ENCODE peak calls at places on chromosomes 6 and 20, in five cellular contexts. One of them, this sample, is unnamed.

GRCh38 chr20:5973172-5973571 is 22.7 kb downstream of the MCM8 start:
- DNase-seq in neural progenitor cell: no peak
- DNase-seq in SK-N-SH: no peak
- DNase-seq in OCI-LY7: no peak
- DNase-seq in HCT116: no peak
- DNase-seq in this sample: peak

GRCh38 chr6:48777411-48777810 is 666.4 kb upstream of the PTCHD4 start:
- DNase-seq in neural progenitor cell: no peak
- DNase-seq in SK-N-SH: no peak
- DNase-seq in OCI-LY7: no peak
- DNase-seq in HCT116: no peak
- DNase-seq in this sample: no peak

GRCh38 chr6:4395386-4395785 is 260.0 kb upstream of the ECI2 start:
- DNase-seq in neural progenitor cell: no peak
- DNase-seq in SK-N-SH: no peak
- DNase-seq in OCI-LY7: no peak
- DNase-seq in HCT116: no peak
- DNase-seq in this sample: no peak

GRCh38 chr20:58471161-58471834 is 43.9 kb downstream of the APCDD1L start:
- DNase-seq in neural progenitor cell: no peak
- DNase-seq in SK-N-SH: peak
- DNase-seq in OCI-LY7: no peak
- DNase-seq in HCT116: no peak
- DNase-seq in this sample: peak

GRCh38 chr6:111721677-111722219 is 116.1 kb upstream of the TRAF3IP2 start:
- DNase-seq in neural progenitor cell: peak
- DNase-seq in SK-N-SH: peak
- DNase-seq in OCI-LY7: peak
- DNase-seq in HCT116: peak
- DNase-seq in this sample: peak

GRCh38 chr20:57258055-57258454 is 8.4 kb downstream of the BMP7 start:
- DNase-seq in neural progenitor cell: peak
- DNase-seq in SK-N-SH: no peak
- DNase-seq in OCI-LY7: peak
- DNase-seq in HCT116: no peak
- DNase-seq in this sample: no peak

GRCh38 chr6:116210750-116211425 is 43.0 kb downstream of the TSPYL4 start:
- DNase-seq in neural progenitor cell: no peak
- DNase-seq in SK-N-SH: no peak
- DNase-seq in OCI-LY7: no peak
- DNase-seq in HCT116: no peak
- DNase-seq in this sample: peak

GRCh38 chr20:31684153-31685003 is 38.3 kb downstream of the BCL2L1 start:
- DNase-seq in neural progenitor cell: no peak
- DNase-seq in SK-N-SH: no peak
- DNase-seq in OCI-LY7: peak
- DNase-seq in HCT116: no peak
- DNase-seq in this sample: no peak

GRCh38 chr6:145480024-145480423 is 255.3 kb downstream of the EPM2A start:
- DNase-seq in neural progenitor cell: no peak
- DNase-seq in SK-N-SH: no peak
- DNase-seq in OCI-LY7: no peak
- DNase-seq in HCT116: no peak
- DNase-seq in this sample: no peak

GRCh38 chr6:154478691-154479090 is 31.8 kb downstream of the CNKSR3 start:
- DNase-seq in neural progenitor cell: no peak
- DNase-seq in SK-N-SH: no peak
- DNase-seq in OCI-LY7: no peak
- DNase-seq in HCT116: no peak
- DNase-seq in this sample: peak

GRCh38 chr6:12175626-12176025 is 114.5 kb upstream of the EDN1 start:
- DNase-seq in neural progenitor cell: no peak
- DNase-seq in SK-N-SH: no peak
- DNase-seq in OCI-LY7: no peak
- DNase-seq in HCT116: no peak
- DNase-seq in this sample: no peak

GRCh38 chr20:63681609-63682142 is 14.8 kb upstream of the TNFRSF6B start:
- DNase-seq in neural progenitor cell: no peak
- DNase-seq in SK-N-SH: no peak
- DNase-seq in OCI-LY7: no peak
- DNase-seq in HCT116: no peak
- DNase-seq in this sample: no peak

GRCh38 chr20:2602046-2602735 is 50.2 kb upstream of the NOP56 start:
- DNase-seq in neural progenitor cell: no peak
- DNase-seq in SK-N-SH: no peak
- DNase-seq in OCI-LY7: no peak
- DNase-seq in HCT116: no peak
- DNase-seq in this sample: no peak

GRCh38 chr20:43583133-43583864 is 7.4 kb upstream of the IFT52 start:
- DNase-seq in neural progenitor cell: no peak
- DNase-seq in SK-N-SH: no peak
- DNase-seq in OCI-LY7: no peak
- DNase-seq in HCT116: no peak
- DNase-seq in this sample: no peak

GRCh38 chr6:154166140-154166539 is 127.1 kb downstream of the OPRM1 start:
- DNase-seq in neural progenitor cell: no peak
- DNase-seq in SK-N-SH: no peak
- DNase-seq in OCI-LY7: peak
- DNase-seq in HCT116: no peak
- DNase-seq in this sample: no peak

GRCh38 chr6:141026504-141026903 is 1106.2 kb upstream of the GJE1 start:
- DNase-seq in neural progenitor cell: no peak
- DNase-seq in SK-N-SH: no peak
- DNase-seq in OCI-LY7: no peak
- DNase-seq in HCT116: no peak
- DNase-seq in this sample: no peak

GRCh38 chr6:82914511-82914910 is 151.1 kb downstream of the UBE3D start:
- DNase-seq in neural progenitor cell: no peak
- DNase-seq in SK-N-SH: no peak
- DNase-seq in OCI-LY7: no peak
- DNase-seq in HCT116: no peak
- DNase-seq in this sample: no peak

GRCh38 chr6:56913276-56914138 is 41.4 kb upstream of the BEND6 start:
- DNase-seq in neural progenitor cell: no peak
- DNase-seq in SK-N-SH: no peak
- DNase-seq in OCI-LY7: no peak
- DNase-seq in HCT116: no peak
- DNase-seq in this sample: no peak

GRCh38 chr6:148608211-148608951 is 138.4 kb upstream of the UST start:
- DNase-seq in neural progenitor cell: peak
- DNase-seq in SK-N-SH: no peak
- DNase-seq in OCI-LY7: peak
- DNase-seq in HCT116: peak
- DNase-seq in this sample: peak

GRCh38 chr6:13026557-13026956 is 301.8 kb downstream of the TBC1D7 start:
- DNase-seq in neural progenitor cell: peak
- DNase-seq in SK-N-SH: peak
- DNase-seq in OCI-LY7: no peak
- DNase-seq in HCT116: no peak
- DNase-seq in this sample: no peak

GRCh38 chr6:18506387-18507017 is 119.4 kb downstream of the RNF144B start:
- DNase-seq in neural progenitor cell: peak
- DNase-seq in SK-N-SH: no peak
- DNase-seq in OCI-LY7: no peak
- DNase-seq in HCT116: no peak
- DNase-seq in this sample: no peak

GRCh38 chr20:19710336-19710721 is 47.7 kb upstream of the RIN2 start:
- DNase-seq in neural progenitor cell: no peak
- DNase-seq in SK-N-SH: no peak
- DNase-seq in OCI-LY7: no peak
- DNase-seq in HCT116: no peak
- DNase-seq in this sample: no peak

GRCh38 chr6:132972254-132972653 is 157.9 kb downstream of the RPS12 start:
- DNase-seq in neural progenitor cell: no peak
- DNase-seq in SK-N-SH: no peak
- DNase-seq in OCI-LY7: no peak
- DNase-seq in HCT116: no peak
- DNase-seq in this sample: no peak

GRCh38 chr20:32467506-32468312 is 109.6 kb downstream of the ASXL1 start:
- DNase-seq in neural progenitor cell: no peak
- DNase-seq in SK-N-SH: no peak
- DNase-seq in OCI-LY7: no peak
- DNase-seq in HCT116: no peak
- DNase-seq in this sample: no peak

GRCh38 chr6:139701003-139701402 is 326.6 kb upstream of the CITED2 start:
- DNase-seq in neural progenitor cell: no peak
- DNase-seq in SK-N-SH: no peak
- DNase-seq in OCI-LY7: no peak
- DNase-seq in HCT116: no peak
- DNase-seq in this sample: no peak

GRCh38 chr6:139695361-139695760 is 320.9 kb upstream of the CITED2 start:
- DNase-seq in neural progenitor cell: no peak
- DNase-seq in SK-N-SH: no peak
- DNase-seq in OCI-LY7: no peak
- DNase-seq in HCT116: no peak
- DNase-seq in this sample: no peak

GRCh38 chr6:139698526-139699182 is 324.2 kb upstream of the CITED2 start:
- DNase-seq in neural progenitor cell: no peak
- DNase-seq in SK-N-SH: no peak
- DNase-seq in OCI-LY7: no peak
- DNase-seq in HCT116: no peak
- DNase-seq in this sample: peak

GRCh38 chr6:139701695-139702094 is 327.2 kb upstream of the CITED2 start:
- DNase-seq in neural progenitor cell: no peak
- DNase-seq in SK-N-SH: no peak
- DNase-seq in OCI-LY7: no peak
- DNase-seq in HCT116: no peak
- DNase-seq in this sample: no peak

DNA sequence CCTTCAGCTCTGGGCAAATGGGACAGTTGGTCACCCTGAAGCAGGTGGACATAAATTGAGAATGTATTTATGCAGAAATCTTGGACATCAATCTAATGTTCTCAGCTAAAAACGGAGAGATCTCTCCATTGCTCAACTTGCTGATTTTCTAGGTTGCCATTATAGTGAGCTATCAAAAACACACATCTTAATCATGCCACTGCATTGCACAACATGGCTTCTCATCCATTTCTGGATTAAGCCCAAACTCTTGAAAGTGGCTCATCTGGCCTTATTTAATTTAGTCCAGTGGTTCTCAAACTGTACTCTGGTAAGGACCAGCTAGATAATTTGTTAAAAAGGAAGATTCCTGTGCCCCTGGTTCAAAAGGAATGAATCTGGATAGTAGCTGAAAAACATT is 324.9 kb upstream of the CITED2 start:
- DNase-seq in neural progenitor cell: no peak
- DNase-seq in SK-N-SH: no peak
- DNase-seq in OCI-LY7: no peak
- DNase-seq in HCT116: no peak
- DNase-seq in this sample: peak
- TF ChIP-seq EZH2phosphoT487 in neural progenitor cell: no peak
- TF ChIP-seq EZH2phosphoT487 in SK-N-SH: no peak
- TF ChIP-seq EZH2phosphoT487 in OCI-LY7: no peak
- TF ChIP-seq EZH2phosphoT487 in HCT116: no peak
- TF ChIP-seq EZH2phosphoT487 in this sample: no peak

DNA sequence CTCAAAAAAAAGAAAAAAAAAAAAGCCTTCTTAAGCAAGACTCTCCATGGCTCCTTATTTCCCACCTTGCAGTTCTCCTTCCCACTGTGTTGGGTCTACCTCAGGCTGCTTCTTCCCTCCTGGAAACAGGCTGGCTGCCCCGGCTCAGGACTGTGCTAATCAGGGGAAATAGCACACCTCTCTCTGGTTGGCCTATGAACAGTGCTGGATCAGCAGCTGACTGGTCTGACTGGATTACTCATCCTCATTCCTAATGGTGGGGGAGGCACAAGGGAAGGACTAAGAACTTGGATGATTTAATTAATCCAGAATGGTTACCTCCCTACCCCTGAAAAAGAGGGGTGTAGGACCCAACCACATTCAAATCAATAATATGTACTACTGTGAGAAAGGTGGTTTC is 3.9 kb upstream of the SRSF3 start:
- DNase-seq in neural progenitor cell: no peak
- DNase-seq in SK-N-SH: no peak
- DNase-seq in OCI-LY7: no peak
- DNase-seq in HCT116: peak
- DNase-seq in this sample: peak
- TF ChIP-seq EZH2phosphoT487 in neural progenitor cell: no peak
- TF ChIP-seq EZH2phosphoT487 in SK-N-SH: no peak
- TF ChIP-seq EZH2phosphoT487 in OCI-LY7: no peak
- TF ChIP-seq EZH2phosphoT487 in HCT116: no peak
- TF ChIP-seq EZH2phosphoT487 in this sample: no peak

DNA sequence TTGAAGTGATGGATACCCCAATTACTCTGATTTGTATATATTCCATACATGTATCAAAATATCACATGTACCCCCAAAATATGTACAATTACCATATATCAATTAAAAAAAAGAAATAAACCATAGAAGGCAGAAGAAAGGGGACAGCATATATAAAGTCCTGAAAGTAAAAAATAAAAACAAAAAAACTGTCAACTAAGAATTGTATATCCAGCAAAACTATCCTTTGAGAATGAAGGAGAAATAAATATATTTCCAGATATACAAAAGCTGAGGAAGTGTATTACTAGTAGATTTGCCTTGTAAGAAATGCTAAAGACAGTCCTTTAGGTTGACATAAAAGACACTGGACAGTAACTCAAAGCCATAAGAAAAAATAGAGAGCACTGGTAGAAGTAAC is 9.3 kb upstream of the RIPOR2 start:
- DNase-seq in neural progenitor cell: no peak
- DNase-seq in SK-N-SH: no peak
- DNase-seq in OCI-LY7: no peak
- DNase-seq in HCT116: no peak
- DNase-seq in this sample: no peak
- TF ChIP-seq EZH2phosphoT487 in neural progenitor cell: no peak
- TF ChIP-seq EZH2phosphoT487 in SK-N-SH: no peak
- TF ChIP-seq EZH2phosphoT487 in OCI-LY7: no peak
- TF ChIP-seq EZH2phosphoT487 in HCT116: no peak
- TF ChIP-seq EZH2phosphoT487 in this sample: no peak

GRCh38 chr6:17013701-17014100 is 88.1 kb upstream of the STMND1 start:
- DNase-seq in neural progenitor cell: no peak
- DNase-seq in SK-N-SH: no peak
- DNase-seq in OCI-LY7: no peak
- DNase-seq in HCT116: no peak
- DNase-seq in this sample: peak
- TF ChIP-seq EZH2phosphoT487 in neural progenitor cell: no peak
- TF ChIP-seq EZH2phosphoT487 in SK-N-SH: no peak
- TF ChIP-seq EZH2phosphoT487 in OCI-LY7: no peak
- TF ChIP-seq EZH2phosphoT487 in HCT116: no peak
- TF ChIP-seq EZH2phosphoT487 in this sample: no peak

DNA sequence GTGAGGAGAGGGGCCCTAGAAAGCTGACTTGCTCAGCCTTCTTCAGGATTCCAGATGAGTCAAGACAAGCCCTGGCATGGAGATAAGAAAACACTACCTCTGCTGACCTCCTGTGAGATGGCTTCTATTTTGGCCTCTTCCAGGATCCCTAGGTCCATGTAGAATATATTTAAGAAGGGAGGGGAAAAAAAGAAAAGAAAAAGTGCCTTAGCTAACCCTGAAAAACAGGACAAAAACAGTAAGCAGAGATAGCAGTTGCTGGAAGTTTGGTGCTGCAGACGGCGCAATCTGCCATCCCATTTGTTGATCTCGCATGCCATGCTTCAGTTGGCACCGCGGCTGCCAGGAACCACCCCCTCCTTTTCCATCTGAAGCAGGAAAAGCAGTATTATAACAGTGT is 100.0 kb downstream of the ARMC2 start:
- DNase-seq in neural progenitor cell: no peak
- DNase-seq in SK-N-SH: peak
- DNase-seq in OCI-LY7: no peak
- DNase-seq in HCT116: no peak
- DNase-seq in this sample: peak
- TF ChIP-seq EZH2phosphoT487 in neural progenitor cell: no peak
- TF ChIP-seq EZH2phosphoT487 in SK-N-SH: no peak
- TF ChIP-seq EZH2phosphoT487 in OCI-LY7: no peak
- TF ChIP-seq EZH2phosphoT487 in HCT116: no peak
- TF ChIP-seq EZH2phosphoT487 in this sample: no peak